ENCODE peak calls at places on chromosome 22, in nine cellular contexts. G is EL; H is activated CD8-positive, alpha-beta memory T cell treated with anti-CD3 and anti-CD28 coated beads, Interleukin-2, amount 50 U/mL, for 48 hours; N is stimulated activated CD4-positive, alpha-beta T cell treated with anti-CD3 and anti-CD28 coated beads, Interleukin-1b, Interleukin-23, amount 100 ng/mL, for 24 hours; Z is stromal cell of bone marrow; L is NCI-H1092; C is right cardiac atrium; T is activated T-cell treated with anti-CD3 and anti-CD28 coated beads for 1 hour; X is AG04450. O is an unnamed sample.

GRCh38 chr22:36419912-36420882 is 32.4 kb upstream of the MYH9 start:
- DNase-seq in G (no peak), X (no peak), N (no peak), Z (no peak), T (no peak), C (peak; percentile 27), H (no peak), L (no peak), O (no peak)

GRCh38 chr22:31048570-31048969 is 32.5 kb upstream of the SMTN start:
- DNase-seq in H (no peak), Z (no peak), T (no peak), X (no peak), C (no peak), N (no peak), L (no peak), G (no peak), O (no peak)

GRCh38 chr22:45397806-45398205 is 15.6 kb downstream of the SMC1B start:
- DNase-seq in Z (no peak), G (no peak), X (no peak), T (no peak), C (no peak), N (no peak), L (no peak), H (no peak), O (no peak)

GRCh38 chr22:26979294-26979693 is 321.9 kb downstream of the MIAT start:
- DNase-seq in N (no peak), H (no peak), X (no peak), C (no peak), T (no peak), Z (no peak), G (no peak), L (no peak), O (no peak)

GRCh38 chr22:28128827-28129226 is 209.8 kb upstream of the PITPNB start:
- DNase-seq in T (no peak), N (no peak), X (no peak), H (no peak), C (no peak), Z (no peak), G (no peak), L (no peak), O (no peak)

GRCh38 chr22:46845281-46846153 is 83.1 kb downstream of the TBC1D22A start:
- DNase-seq in N (no peak), X (no peak), G (no peak), L (no peak), C (no peak), T (no peak), Z (peak; percentile 18), H (no peak), O (peak; percentile 25)

GRCh38 chr22:41286639-41287091 is 678 bp upstream of the RANGAP1 start:
- DNase-seq in G (peak; percentile 61), N (peak; percentile 11), L (no peak), Z (no peak), C (peak; percentile 30), H (peak; percentile 68), T (peak; percentile 35), X (no peak), O (peak; percentile 61)

GRCh38 chr22:32308191-32308590 is 49.5 kb upstream of the RFPL3 start:
- DNase-seq in T (no peak), L (no peak), X (no peak), G (no peak), Z (no peak), N (no peak), H (no peak), C (no peak), O (no peak)

GRCh38 chr22:42754658-42755057 is 34.0 kb upstream of the A4GALT start:
- DNase-seq in Z (peak; percentile 80), G (no peak), X (no peak), C (peak; percentile 44), T (no peak), H (no peak), L (no peak), N (no peak), O (no peak)

GRCh38 chr22:22552630-22553029 is 6.4 kb downstream of the PRAME start:
- DNase-seq in X (no peak), C (no peak), T (no peak), G (no peak), Z (no peak), H (no peak), L (no peak), N (no peak), O (no peak)

GRCh38 chr22:44701824-44702478 is at the start of gene PRR5:
- DNase-seq in N (peak; percentile 49), T (peak; percentile 65), X (peak; percentile 81), C (peak; percentile 86), H (peak; percentile 87), G (peak; percentile 87), L (no peak), Z (no peak), O (peak; percentile 56)

GRCh38 chr22:42947211-42947990 is 67.5 kb downstream of the PACSIN2 start:
- DNase-seq in G (peak; percentile 36), T (no peak), N (no peak), L (peak; percentile 70), H (no peak), C (no peak), X (no peak), Z (no peak), O (no peak)

GRCh38 chr22:32823024-32823730 is 21.7 kb downstream of the TIMP3 start:
- DNase-seq in N (no peak), C (no peak), G (peak; percentile 38), X (no peak), L (peak; percentile 3), Z (no peak), T (no peak), H (no peak), O (peak; percentile 16)

GRCh38 chr22:41367039-41367679 is 14.6 kb upstream of the TEF start:
- DNase-seq in T (no peak), G (peak; percentile 94), N (no peak), C (peak; percentile 98), H (no peak), X (peak; percentile 93), Z (peak; percentile 89), L (peak; percentile 92), O (peak; percentile 91)

O was measured in A673.